ENCODE peak calls at places on chromosomes 6 and 20, in four cellular contexts. One of them, this sample, is unnamed.
A peak's percentile ranks its signal among the peaks of the same experiment; 100 is the strongest.

GRCh38 chr6:125858427-125859320 is 67.9 kb downstream of the NCOA7 start:
- DNase-seq in OCI-LY7: no peak
- DNase-seq in cardiac muscle cell: peak; percentile 76
- DNase-seq in small intestine: peak; percentile 77
- DNase-seq in this sample: peak; percentile 30

GRCh38 chr6:2718334-2719052 is 32.2 kb downstream of the MYLK4 start:
- DNase-seq in cardiac muscle cell: peak; percentile 59
- DNase-seq in OCI-LY7: no peak
- DNase-seq in small intestine: no peak
- DNase-seq in this sample: no peak

GRCh38 chr20:62795023-62795761 is 1.1 kb upstream of the MRGBP start:
- DNase-seq in cardiac muscle cell: peak; percentile 56
- DNase-seq in OCI-LY7: peak; percentile 67
- DNase-seq in small intestine: peak; percentile 54
- DNase-seq in this sample: no peak

GRCh38 chr6:164531745-164532144 is 777.7 kb downstream of the C6orf118 start:
- DNase-seq in cardiac muscle cell: no peak
- DNase-seq in small intestine: no peak
- DNase-seq in OCI-LY7: no peak
- DNase-seq in this sample: no peak

GRCh38 chr6:21800948-21801438 is 207.4 kb downstream of the SOX4 start:
- DNase-seq in OCI-LY7: no peak
- DNase-seq in cardiac muscle cell: no peak
- DNase-seq in small intestine: no peak
- DNase-seq in this sample: no peak

GRCh38 chr6:83609248-83609647 is 96.9 kb downstream of the PRSS35 start:
- DNase-seq in cardiac muscle cell: no peak
- DNase-seq in small intestine: no peak
- DNase-seq in OCI-LY7: no peak
- DNase-seq in this sample: no peak

GRCh38 chr6:124131259-124131658 is 327.6 kb downstream of the NKAIN2 start:
- DNase-seq in cardiac muscle cell: peak; percentile 43
- DNase-seq in small intestine: no peak
- DNase-seq in OCI-LY7: no peak
- DNase-seq in this sample: peak; percentile 87

GRCh38 chr6:16331328-16332174 is 93.2 kb downstream of the GMPR start:
- DNase-seq in small intestine: peak; percentile 67
- DNase-seq in cardiac muscle cell: peak; percentile 89
- DNase-seq in OCI-LY7: peak; percentile 63
- DNase-seq in this sample: peak; percentile 78

GRCh38 chr20:45408646-45409213 is 641 bp downstream of the DBNDD2 start:
- DNase-seq in OCI-LY7: peak; percentile 27
- DNase-seq in small intestine: no peak
- DNase-seq in cardiac muscle cell: no peak
- DNase-seq in this sample: no peak

DNA sequence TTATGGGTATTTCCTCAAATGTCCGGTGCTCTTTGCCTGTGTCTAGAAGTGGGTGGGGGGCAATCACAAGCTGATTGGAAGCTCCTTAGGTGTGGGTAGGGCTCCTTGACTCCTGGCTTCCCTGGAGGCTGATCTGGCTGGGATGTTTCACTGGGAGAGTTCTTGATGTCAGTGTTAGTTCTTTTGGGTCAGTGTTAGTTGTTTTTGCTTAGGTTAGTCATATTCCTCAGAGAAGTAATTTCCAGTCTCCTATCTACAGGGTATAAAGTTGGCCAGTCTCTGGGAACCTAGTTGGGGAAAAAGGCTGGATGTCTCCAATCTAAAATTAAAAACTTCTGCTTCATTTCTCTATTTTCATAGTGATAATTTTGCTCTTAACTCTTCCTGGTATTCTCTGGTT is 23.6 kb downstream of the CDC5L start:
- DNase-seq in OCI-LY7: no peak
- DNase-seq in cardiac muscle cell: no peak
- DNase-seq in small intestine: no peak
- DNase-seq in this sample: no peak
- H3K36me3 ChIP-seq in OCI-LY7: peaks cover 97% of the 10 kb centered on the region
- H3K36me3 ChIP-seq in cardiac muscle cell: peaks cover 20% of the 10 kb centered on the region
- H3K36me3 ChIP-seq in small intestine: peaks cover 20% of the 10 kb centered on the region
- H3K36me3 ChIP-seq in this sample: peaks cover 93% of the 10 kb centered on the region

GRCh38 chr20:18705906-18706305 is 107.7 kb upstream of the SCP2D1 start:
- DNase-seq in OCI-LY7: no peak
- DNase-seq in small intestine: no peak
- DNase-seq in cardiac muscle cell: peak; percentile 8
- DNase-seq in this sample: no peak
- H3K27ac ChIP-seq in OCI-LY7: no peak overlapping the region
- H3K27ac ChIP-seq in small intestine: no peak overlapping the region
- H3K27ac ChIP-seq in cardiac muscle cell: no peak overlapping the region
- H3K27ac ChIP-seq in this sample: no peak overlapping the region

DNA sequence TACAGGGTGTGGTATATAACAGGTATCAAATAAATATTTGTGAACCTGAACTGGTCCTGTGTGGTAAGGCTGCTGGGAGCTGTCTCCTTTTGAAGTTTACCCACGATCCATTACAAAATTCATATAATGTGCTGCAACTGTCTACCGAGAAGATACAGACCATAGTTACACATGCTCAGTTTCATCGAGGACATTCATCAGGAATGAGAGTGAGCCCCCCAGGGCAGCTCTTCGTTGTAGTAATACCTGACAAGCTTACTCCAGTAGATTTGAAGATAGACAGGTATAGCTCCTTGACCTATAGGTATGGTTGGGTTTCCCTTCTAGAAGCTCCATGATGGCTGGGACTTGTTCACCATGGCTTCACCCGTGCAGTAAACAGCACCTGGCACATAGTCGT is 25.7 kb downstream of the ARMC2 start:
- DNase-seq in cardiac muscle cell: no peak
- DNase-seq in OCI-LY7: no peak
- DNase-seq in small intestine: no peak
- DNase-seq in this sample: no peak
- H3K4me3 ChIP-seq in cardiac muscle cell: no peak overlapping the region
- H3K4me3 ChIP-seq in OCI-LY7: no peak overlapping the region
- H3K4me3 ChIP-seq in small intestine: no peak overlapping the region
- H3K4me3 ChIP-seq in this sample: no peak overlapping the region

GRCh38 chr20:17262786-17263185 is 35.9 kb downstream of the PCSK2 start:
- DNase-seq in small intestine: no peak
- DNase-seq in OCI-LY7: no peak
- DNase-seq in cardiac muscle cell: no peak
- DNase-seq in this sample: no peak
- H3K36me3 ChIP-seq in small intestine: no peaks in the 10 kb centered on the region
- H3K36me3 ChIP-seq in OCI-LY7: no peaks in the 10 kb centered on the region
- H3K36me3 ChIP-seq in cardiac muscle cell: no peaks in the 10 kb centered on the region
- H3K36me3 ChIP-seq in this sample: no peaks in the 10 kb centered on the region

GRCh38 chr6:26026833-26027490 is 60.3 kb upstream of the HFE start:
- DNase-seq in OCI-LY7: peak; percentile 99
- DNase-seq in cardiac muscle cell: peak; percentile 94
- DNase-seq in small intestine: peak; percentile 99
- DNase-seq in this sample: peak; percentile 93

GRCh38 chr6:26022737-26023136 is 60.1 kb downstream of the TRIM38 start:
- DNase-seq in cardiac muscle cell: no peak
- DNase-seq in small intestine: no peak
- DNase-seq in OCI-LY7: peak; percentile 58
- DNase-seq in this sample: no peak

GRCh38 chr6:26025894-26026832 is 61.1 kb upstream of the HFE start:
- DNase-seq in cardiac muscle cell: peak; percentile 97
- DNase-seq in OCI-LY7: peak; percentile 95
- DNase-seq in small intestine: peak; percentile 97
- DNase-seq in this sample: no peak

GRCh38 chr6:26025047-26025893 is 62.0 kb upstream of the HFE start:
- DNase-seq in cardiac muscle cell: peak; percentile 80
- DNase-seq in OCI-LY7: peak; percentile 52
- DNase-seq in small intestine: peak; percentile 82
- DNase-seq in this sample: no peak

GRCh38 chr6:26024651-26025046 is 62.0 kb downstream of the TRIM38 start:
- DNase-seq in OCI-LY7: no peak
- DNase-seq in cardiac muscle cell: no peak
- DNase-seq in small intestine: no peak
- DNase-seq in this sample: no peak
- H3K27ac ChIP-seq in OCI-LY7: peak overlapping the region; percentile 99
- H3K27ac ChIP-seq in cardiac muscle cell: no peak overlapping the region
- H3K27ac ChIP-seq in small intestine: no peak overlapping the region
- H3K27ac ChIP-seq in this sample: peak overlapping the region; percentile 46

DNA sequence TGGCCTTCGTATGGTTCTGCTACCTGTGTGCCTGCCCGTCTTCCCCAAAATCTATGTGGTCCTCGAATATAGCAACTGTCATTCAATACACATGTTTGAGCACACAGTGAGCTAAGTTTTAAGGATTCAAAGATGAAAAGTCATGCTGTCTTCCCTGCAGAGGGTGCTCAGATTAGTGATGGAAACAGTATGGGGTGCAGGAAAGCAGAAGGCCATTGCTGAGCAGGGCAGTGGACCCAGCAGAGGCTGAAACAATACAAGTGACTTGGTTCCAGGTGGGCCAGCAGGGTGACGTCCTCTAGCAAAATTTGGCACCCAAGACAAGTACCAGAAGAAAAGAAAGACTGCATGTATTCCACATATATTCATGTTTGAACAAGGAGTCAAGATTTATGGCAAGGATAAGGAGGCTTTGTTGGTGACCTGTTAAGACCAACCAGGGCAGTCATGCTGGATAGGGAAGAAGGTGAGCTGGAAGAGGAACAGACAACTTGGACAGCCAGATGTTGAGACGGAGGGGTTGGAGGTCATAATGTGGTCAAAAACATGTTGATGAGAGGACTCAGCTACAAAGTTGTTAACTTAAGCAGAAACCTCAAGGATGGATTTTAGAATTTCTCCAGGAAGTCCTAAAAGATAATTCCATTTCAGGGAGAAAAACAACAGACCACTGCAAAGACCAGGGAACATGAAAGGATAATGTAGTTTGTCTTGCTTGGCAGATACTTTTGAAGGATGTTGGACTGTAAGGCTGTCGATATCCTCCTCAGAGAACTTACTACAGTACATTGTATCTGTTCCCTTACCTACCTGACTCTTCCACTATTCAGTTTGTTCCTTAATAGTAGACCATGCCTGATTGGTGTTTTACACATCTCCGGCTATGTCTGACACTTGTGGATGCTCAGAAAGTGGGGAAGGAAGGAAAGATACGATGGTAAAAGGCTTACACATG is 2.5 kb downstream of the HLA-DQA1 start:
- DNase-seq in OCI-LY7: no peak
- DNase-seq in cardiac muscle cell: no peak
- DNase-seq in small intestine: no peak
- DNase-seq in this sample: no peak
- H3K4me3 ChIP-seq in OCI-LY7: no peak overlapping the region
- H3K4me3 ChIP-seq in cardiac muscle cell: no peak overlapping the region
- H3K4me3 ChIP-seq in small intestine: no peak overlapping the region
- H3K4me3 ChIP-seq in this sample: no peak overlapping the region

DNA sequence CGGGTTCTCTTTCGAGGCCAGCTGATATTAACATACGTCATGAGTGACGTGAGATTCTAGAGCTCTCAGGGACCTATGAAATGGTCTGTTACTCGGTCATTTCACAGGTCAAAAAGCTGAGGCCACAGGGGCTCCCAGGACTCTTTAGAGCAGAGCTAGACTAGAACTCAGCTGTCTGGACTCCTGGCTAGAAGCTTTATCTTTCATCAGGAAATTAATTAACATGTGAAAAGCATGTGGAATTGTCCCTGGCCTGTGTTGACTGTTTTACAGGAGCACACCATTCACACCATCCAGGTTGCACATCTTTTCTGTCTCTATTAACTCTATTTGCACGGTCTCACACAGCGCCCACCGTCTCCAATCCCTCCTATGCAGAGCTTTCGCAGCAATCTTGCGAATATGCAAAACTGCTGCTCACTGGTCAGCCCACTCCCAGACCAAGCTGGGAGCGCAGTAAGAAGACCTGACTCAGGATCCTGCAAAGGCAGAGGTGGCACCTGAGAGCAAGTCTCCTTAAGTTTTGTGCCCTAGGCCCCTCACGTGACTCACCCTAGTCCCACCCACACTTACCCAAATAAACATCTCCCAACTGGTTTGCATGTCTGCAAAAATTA is 522.5 kb downstream of the CD83 start:
- DNase-seq in cardiac muscle cell: no peak
- DNase-seq in small intestine: no peak
- DNase-seq in OCI-LY7: no peak
- DNase-seq in this sample: no peak
- H3K36me3 ChIP-seq in cardiac muscle cell: no peaks in the 10 kb centered on the region
- H3K36me3 ChIP-seq in small intestine: no peaks in the 10 kb centered on the region
- H3K36me3 ChIP-seq in OCI-LY7: no peaks in the 10 kb centered on the region
- H3K36me3 ChIP-seq in this sample: no peaks in the 10 kb centered on the region

GRCh38 chr6:149482542-149483261 is 2.1 kb downstream of the ZC3H12D start:
- DNase-seq in OCI-LY7: peak; percentile 69
- DNase-seq in cardiac muscle cell: no peak
- DNase-seq in small intestine: no peak
- DNase-seq in this sample: no peak
- H3K27ac ChIP-seq in OCI-LY7: peak overlapping the region; percentile 99
- H3K27ac ChIP-seq in cardiac muscle cell: peak overlapping the region; percentile 60
- H3K27ac ChIP-seq in small intestine: peak overlapping the region; percentile 90
- H3K27ac ChIP-seq in this sample: no peak overlapping the region

GRCh38 chr6:1324926-1325325 is 13.0 kb downstream of the FOXQ1 start:
- DNase-seq in small intestine: no peak
- DNase-seq in cardiac muscle cell: peak; percentile 72
- DNase-seq in OCI-LY7: no peak
- DNase-seq in this sample: no peak
- H3K4me3 ChIP-seq in small intestine: no peak overlapping the region
- H3K4me3 ChIP-seq in cardiac muscle cell: no peak overlapping the region
- H3K4me3 ChIP-seq in OCI-LY7: no peak overlapping the region
- H3K4me3 ChIP-seq in this sample: no peak overlapping the region

DNA sequence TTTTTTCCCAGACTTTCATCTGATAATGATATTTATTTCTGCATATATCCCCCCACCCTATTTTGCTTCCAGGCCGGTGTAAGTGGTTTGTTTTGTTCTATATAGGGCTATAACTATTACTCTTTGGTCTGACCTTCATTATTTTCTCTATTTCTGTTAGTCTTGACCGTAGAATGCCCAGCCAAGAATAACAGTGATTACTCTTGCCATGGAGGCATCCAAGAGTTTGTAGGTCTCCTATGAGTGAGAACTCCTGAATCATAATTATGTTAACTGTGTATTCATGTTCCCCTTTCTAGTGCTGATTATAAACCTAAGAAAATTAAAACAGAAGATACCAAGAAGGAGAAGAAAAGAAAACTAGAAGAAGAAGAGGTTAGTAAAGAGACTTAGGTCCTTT is 52.2 kb downstream of the TOP1 start:
- DNase-seq in cardiac muscle cell: no peak
- DNase-seq in OCI-LY7: no peak
- DNase-seq in small intestine: no peak
- DNase-seq in this sample: no peak
- H3K36me3 ChIP-seq in cardiac muscle cell: peaks cover 76% of the 10 kb centered on the region
- H3K36me3 ChIP-seq in OCI-LY7: peaks cover 100% of the 10 kb centered on the region
- H3K36me3 ChIP-seq in small intestine: peaks cover 29% of the 10 kb centered on the region
- H3K36me3 ChIP-seq in this sample: peaks cover 93% of the 10 kb centered on the region